ENCODE peak calls at places on chromosome 18, in eight cellular contexts. P is NCI-H2081 treated with DMSO at 0.1 percent for 48 hours; K is activated T-helper 9 cell treated with anti-CD3 and anti-CD28 coated beads, Interleukin-2, amount 50 U/mL, for 16 hours; X is CD8-positive, alpha-beta memory T cell; M is activated naive CD8-positive, alpha-beta T cell treated with anti-CD3 and anti-CD28 coated beads, Interleukin-2, amount 50 U/mL, for 24 hours; Q is naive thymus-derived CD4-positive, alpha-beta T cell; E is aorta; J is B cell. S is an unnamed sample.

GRCh38 chr18:79526468-79527460 is 131.0 kb downstream of the NFATC1 start:
- DNase-seq in P (no peak), M (no peak), Q (peak; percentile 40), X (no peak), J (no peak), E (peak; percentile 60), K (no peak), S (no peak)

GRCh38 chr18:48337053-48337452 is 72.1 kb downstream of the ZBTB7C start:
- DNase-seq in K (no peak), P (no peak), Q (no peak), X (no peak), M (no peak), J (no peak), E (no peak), S (peak; percentile 25)

GRCh38 chr18:11994708-11995444 is 13.6 kb downstream of the IMPA2 start:
- DNase-seq in Q (no peak), E (peak; percentile 32), P (no peak), X (no peak), K (no peak), J (no peak), M (no peak), S (no peak)

GRCh38 chr18:7329036-7329435 is 98.1 kb downstream of the LRRC30 start:
- DNase-seq in P (no peak), Q (no peak), M (no peak), K (no peak), E (no peak), X (no peak), J (no peak), S (no peak)

GRCh38 chr18:31203086-31203793 is 40.6 kb upstream of the DSC1 start:
- DNase-seq in K (no peak), X (no peak), P (no peak), Q (no peak), J (no peak), E (peak; percentile 61), M (no peak), S (no peak)

GRCh38 chr18:35588995-35589394 is 7.5 kb downstream of the GALNT1 start:
- DNase-seq in E (no peak), P (no peak), X (peak; percentile 7), Q (peak; percentile 47), J (peak; percentile 65), K (no peak), M (peak; percentile 27), S (no peak)

GRCh38 chr18:11728247-11728646 is 39.2 kb downstream of the GNAL start:
- DNase-seq in K (no peak), E (no peak), P (no peak), M (no peak), J (no peak), X (no peak), Q (no peak), S (no peak)

GRCh38 chr18:75314117-75314516 is 103.5 kb downstream of the TSHZ1 start:
- DNase-seq in P (no peak), E (no peak), K (no peak), X (no peak), M (no peak), J (no peak), Q (no peak), S (no peak)

GRCh38 chr18:79413901-79414300 is 18.2 kb downstream of the NFATC1 start:
- DNase-seq in P (no peak), E (peak; percentile 27), K (no peak), X (no peak), Q (no peak), M (no peak), J (no peak), S (no peak)

GRCh38 chr18:2964349-2965010 is 48.5 kb downstream of the LPIN2 start:
- DNase-seq in E (no peak), Q (no peak), X (no peak), K (no peak), J (no peak), P (no peak), M (no peak), S (no peak)

GRCh38 chr18:48228301-48228715 is 180.9 kb downstream of the ZBTB7C start:
- DNase-seq in P (no peak), X (no peak), J (no peak), K (no peak), E (peak; percentile 83), M (no peak), Q (no peak), S (peak; percentile 63)